ENCODE peak calls at places on chromosome 15, in five cellular contexts. Z is A172, R is stomach, H is NCI-H1105, O is SW 1271. C is an unnamed sample.
A peak's percentile ranks its signal among the peaks of the same experiment; 100 is the strongest.

GRCh38 chr15:47409038-47409437 is 308.3 kb upstream of the SEMA6D start:
- DNase-seq in R (no peak), O (no peak), Z (no peak), H (no peak), C (no peak)

GRCh38 chr15:89462198-89462912 is 34.0 kb downstream of the RHCG start:
- DNase-seq in H (no peak), R (no peak), Z (peak; percentile 67), O (peak; percentile 13), C (no peak)

GRCh38 chr15:64851503-64851840 is 9.8 kb downstream of the PLEKHO2 start:
- DNase-seq in Z (peak; percentile 67), O (no peak), H (no peak), R (no peak), C (peak; percentile 82)

GRCh38 chr15:90315276-90315982 is 36.7 kb upstream of the ZNF774 start:
- DNase-seq in O (no peak), R (peak; percentile 69), H (no peak), Z (peak; percentile 74), C (no peak)

GRCh38 chr15:51121118-51121517 is 26.4 kb upstream of the TNFAIP8L3 start:
- DNase-seq in Z (peak; percentile 97), R (no peak), O (peak; percentile 75), H (no peak), C (peak; percentile 49)

GRCh38 chr15:40353697-40354096 is 2.9 kb downstream of the PHGR1 start:
- DNase-seq in H (no peak), R (peak; percentile 60), O (no peak), Z (no peak), C (no peak)

GRCh38 chr15:100788080-100788730 is 91.4 kb upstream of the ALDH1A3 start:
- DNase-seq in Z (no peak), H (no peak), R (no peak), O (no peak), C (no peak)

GRCh38 chr15:40857601-40858351 is 13.9 kb downstream of the SPINT1 start:
- DNase-seq in R (peak; percentile 89), Z (peak; percentile 42), H (peak; percentile 51), O (peak; percentile 18), C (no peak)

GRCh38 chr15:73945109-73945508 is 18.8 kb downstream of the LOXL1 start:
- DNase-seq in R (no peak), O (no peak), Z (no peak), H (no peak), C (no peak)

GRCh38 chr15:73796266-73796939 is 43.3 kb upstream of the INSYN1 start:
- DNase-seq in R (no peak), O (no peak), Z (no peak), H (no peak), C (no peak)

GRCh38 chr15:87628311-87628710 is 628.2 kb downstream of the NTRK3 start:
- DNase-seq in Z (no peak), R (no peak), O (no peak), H (no peak), C (no peak)

GRCh38 chr15:40054056-40054745 is 15.2 kb upstream of the SRP14 start:
- DNase-seq in H (no peak), Z (no peak), R (no peak), O (no peak), C (no peak)

GRCh38 chr15:76346666-76347506 is 10.3 kb downstream of the ISL2 start:
- DNase-seq in Z (no peak), R (no peak), O (no peak), H (no peak), C (no peak)

GRCh38 chr15:50009634-50010033 is 109.4 kb downstream of the ATP8B4 start:
- DNase-seq in R (no peak), O (no peak), H (no peak), Z (no peak), C (no peak)

GRCh38 chr15:71288348-71288955 is 173.2 kb downstream of the THSD4 start:
- DNase-seq in R (no peak), H (no peak), Z (no peak), O (no peak), C (no peak)

GRCh38 chr15:65937476-65937875 is 68.2 kb downstream of the RAB11A start:
- DNase-seq in Z (peak; percentile 40), O (no peak), H (no peak), R (peak; percentile 67), C (no peak)

GRCh38 chr15:78242128-78242527 is 7.8 kb upstream of the ACSBG1 start:
- DNase-seq in O (peak; percentile 26), R (no peak), Z (no peak), H (no peak), C (no peak)

GRCh38 chr15:70569139-70569717 is 194.1 kb downstream of the UACA start:
- DNase-seq in Z (peak; percentile 57), O (peak; percentile 69), H (no peak), R (peak; percentile 43), C (peak; percentile 60)

GRCh38 chr15:94403246-94403824 is 172.0 kb downstream of the MCTP2 start:
- DNase-seq in H (no peak), R (no peak), Z (no peak), O (no peak), C (no peak)

GRCh38 chr15:64146885-64147681 is 4.4 kb upstream of the SNX22 start:
- DNase-seq in H (no peak), Z (no peak), R (no peak), O (no peak), C (no peak)

GRCh38 chr15:75578948-75579908 is at the start of gene PTPN9:
- DNase-seq in O (peak; percentile 79), R (peak; percentile 77), Z (peak; percentile 41), H (peak; percentile 21), C (no peak)

GRCh38 chr15:84736375-84736774 is 12.0 kb upstream of the ZNF592 start:
- DNase-seq in R (no peak), H (no peak), O (no peak), Z (no peak), C (no peak)

GRCh38 chr15:67543348-67543718 is 830 bp downstream of the MAP2K5 start:
- DNase-seq in R (no peak), Z (peak; percentile 19), H (no peak), O (peak; percentile 9), C (no peak)

GRCh38 chr15:78726870-78727551 is 84.3 kb downstream of the ADAMTS7 start:
- DNase-seq in Z (peak; percentile 76), O (peak; percentile 37), R (peak; percentile 34), H (no peak), C (no peak)

GRCh38 chr15:68326711-68327412 is 49.3 kb downstream of the FEM1B start:
- DNase-seq in H (no peak), R (no peak), Z (no peak), O (no peak), C (no peak)

GRCh38 chr15:43516801-43517353 is 531 bp upstream of the MAP1A start:
- DNase-seq in R (no peak), Z (peak; percentile 36), H (no peak), O (no peak), C (no peak)

GRCh38 chr15:101250931-101251829 is 668 bp downstream of the CHSY1 start:
- DNase-seq in Z (no peak), H (peak; percentile 72), R (peak; percentile 45), O (peak; percentile 32), C (no peak)

GRCh38 chr15:54045397-54045796 is 67.2 kb downstream of the UNC13C start:
- DNase-seq in R (no peak), O (no peak), H (no peak), Z (no peak), C (no peak)

GRCh38 chr15:60074181-60074885 is 70.2 kb downstream of the FOXB1 start:
- DNase-seq in Z (peak; percentile 5), O (no peak), H (no peak), R (peak; percentile 66), C (no peak)

GRCh38 chr15:24756101-24756500 is 80.5 kb downstream of the NPAP1 start:
- DNase-seq in O (no peak), R (no peak), Z (no peak), H (no peak), C (no peak)

GRCh38 chr15:69421498-69421897 is 7.3 kb downstream of the KIF23 start:
- DNase-seq in Z (no peak), H (no peak), R (no peak), O (no peak), C (no peak)

GRCh38 chr15:94576889-94577533 is 345.6 kb downstream of the MCTP2 start:
- DNase-seq in H (no peak), Z (no peak), R (peak; percentile 31), O (peak; percentile 16), C (no peak)

C was measured in AG04449.